ENCODE peak calls at places on chromosome 21, in eight cellular contexts. V is aorta, Y is KBM-7, I is NCI-H2171, X is A172, C is NCI-H446, N is SHP77, Q is NCI-H1436. F is an unnamed sample.

GRCh38 chr21:14548751-14549150 is 2.6 kb upstream of the SAMSN1 start:
- DNase-seq in N (no peak), C (no peak), I (no peak), Q (no peak), V (no peak), Y (peak; percentile 52), X (no peak), F (no peak)

GRCh38 chr21:27424601-27425000 is 457.7 kb upstream of the ADAMTS5 start:
- DNase-seq in Y (no peak), X (no peak), I (no peak), N (no peak), C (no peak), V (no peak), Q (no peak), F (no peak)

GRCh38 chr21:45547211-45547900 is 5.1 kb upstream of the SLC19A1 start:
- DNase-seq in Y (no peak), X (no peak), I (no peak), N (no peak), V (no peak), C (no peak), Q (no peak), F (no peak)

GRCh38 chr21:33478858-33479678 is 706 bp downstream of the TMEM50B start:
- DNase-seq in Q (no peak), I (peak; percentile 26), V (peak; percentile 56), N (no peak), X (peak; percentile 14), Y (peak; percentile 55), C (no peak), F (peak; percentile 13)

GRCh38 chr21:33894736-33895288 is 20.8 kb downstream of the ATP5PO start:
- DNase-seq in N (peak; percentile 94), X (peak; percentile 88), Y (peak; percentile 87), V (peak; percentile 90), C (peak; percentile 72), Q (peak; percentile 76), I (peak; percentile 85), F (peak; percentile 94)

GRCh38 chr21:46211376-46211775 is 17.2 kb downstream of the LSS start:
- DNase-seq in N (no peak), X (no peak), C (no peak), Q (no peak), Y (no peak), I (no peak), V (no peak), F (no peak)

GRCh38 chr21:25557170-25557569 is 50.1 kb downstream of the MRPL39 start:
- DNase-seq in I (no peak), N (no peak), X (peak; percentile 43), V (no peak), Q (no peak), C (no peak), Y (no peak), F (no peak)

GRCh38 chr21:41954654-41955499 is 1.1 kb upstream of the C2CD2 start:
- DNase-seq in V (peak; percentile 38), Y (no peak), C (no peak), N (no peak), I (no peak), X (no peak), Q (no peak), F (no peak)

GRCh38 chr21:34018910-34019309 is 54.5 kb upstream of the MRPS6 start:
- DNase-seq in X (no peak), N (no peak), Q (no peak), C (no peak), I (no peak), Y (no peak), V (no peak), F (no peak)

GRCh38 chr21:36551731-36552457 is 72.0 kb upstream of the CLDN14 start:
- DNase-seq in Q (no peak), Y (no peak), V (no peak), C (no peak), I (no peak), X (peak; percentile 38), N (no peak), F (no peak)

GRCh38 chr21:37565530-37566223 is 199.1 kb downstream of the DYRK1A start:
- DNase-seq in Q (no peak), X (peak; percentile 79), C (no peak), I (no peak), Y (no peak), V (no peak), N (peak; percentile 17), F (no peak)

GRCh38 chr21:44920694-44921604 is at the start of gene ITGB2:
- DNase-seq in Y (peak; percentile 90), I (no peak), N (no peak), X (no peak), Q (no peak), V (peak; percentile 81), C (no peak), F (no peak)

GRCh38 chr21:45909238-45909785 is 72.3 kb upstream of the COL6A1 start:
- DNase-seq in Q (no peak), V (no peak), Y (no peak), X (no peak), I (no peak), N (no peak), C (no peak), F (no peak)

GRCh38 chr21:40696246-40696645 is 150.7 kb downstream of the DSCAM start:
- DNase-seq in V (no peak), I (peak; percentile 7), C (no peak), N (no peak), X (no peak), Q (no peak), Y (no peak), F (no peak)

GRCh38 chr21:40754466-40754865 is 92.5 kb downstream of the DSCAM start:
- DNase-seq in N (no peak), V (no peak), Q (peak; percentile 30), C (no peak), I (no peak), X (no peak), Y (no peak), F (no peak)

GRCh38 chr21:44994016-44994365 is 54.2 kb downstream of the SLX9 start:
- DNase-seq in I (no peak), V (no peak), X (no peak), N (no peak), Q (no peak), Y (no peak), C (no peak), F (peak; percentile 23)

GRCh38 chr21:45363921-45364463 is 41.0 kb upstream of the COL18A1 start:
- DNase-seq in Y (no peak), V (peak; percentile 92), N (no peak), Q (no peak), C (no peak), X (peak; percentile 100), I (no peak), F (no peak)

GRCh38 chr21:42465008-42465878 is 30.8 kb downstream of the RSPH1 start:
- DNase-seq in Y (peak; percentile 89), V (no peak), C (no peak), N (no peak), Q (no peak), I (no peak), X (peak; percentile 38), F (no peak)

GRCh38 chr21:40881767-40882166 is 34.8 kb upstream of the DSCAM start:
- DNase-seq in Y (no peak), X (no peak), Q (no peak), C (no peak), V (no peak), N (no peak), I (no peak), F (no peak)

GRCh38 chr21:37206531-37206930 is 60.6 kb downstream of the VPS26C start:
- DNase-seq in V (no peak), N (no peak), X (no peak), C (no peak), I (no peak), Q (no peak), Y (peak; percentile 14), F (no peak)

GRCh38 chr21:16578912-16579311 is 849.1 kb downstream of the USP25 start:
- DNase-seq in C (no peak), N (no peak), I (no peak), V (no peak), Q (no peak), X (no peak), Y (no peak), F (no peak)

GRCh38 chr21:26715878-26716506 is 129.2 kb downstream of the ADAMTS1 start:
- DNase-seq in N (no peak), Y (peak; percentile 42), X (peak; percentile 73), Q (no peak), C (no peak), I (no peak), V (no peak), F (peak; percentile 51)

GRCh38 chr21:37821791-37822450 is 94.3 kb downstream of the KCNJ6 start:
- DNase-seq in I (peak; percentile 50), Y (no peak), N (no peak), Q (no peak), C (no peak), X (no peak), V (no peak), F (no peak)

GRCh38 chr21:40577285-40578043 is 269.5 kb downstream of the DSCAM start:
- DNase-seq in C (no peak), Y (no peak), N (no peak), V (no peak), X (no peak), I (no peak), Q (no peak), F (no peak)

GRCh38 chr21:18801468-18801867 is 397.9 kb upstream of the TMPRSS15 start:
- DNase-seq in N (no peak), C (no peak), V (no peak), Y (no peak), I (no peak), X (peak; percentile 57), Q (no peak), F (no peak)

GRCh38 chr21:36470294-36470693 is 9.6 kb downstream of the CLDN14 start:
- DNase-seq in Q (no peak), N (no peak), C (no peak), I (no peak), V (no peak), X (peak; percentile 75), Y (no peak), F (no peak)

GRCh38 chr21:44508426-44508710 is 31.6 kb downstream of the KRTAP10-1 start:
- DNase-seq in I (no peak), Q (no peak), X (no peak), N (no peak), V (no peak), Y (no peak), C (no peak), F (no peak)

GRCh38 chr21:36487641-36488307 is 7.9 kb upstream of the CLDN14 start:
- DNase-seq in Y (peak; percentile 47), C (no peak), V (no peak), Q (no peak), N (no peak), I (no peak), X (no peak), F (no peak)

GRCh38 chr21:46065215-46065992 is 32.5 kb upstream of the COL6A2 start:
- DNase-seq in N (no peak), X (no peak), Q (no peak), I (no peak), V (peak; percentile 80), Y (peak; percentile 78), C (no peak), F (no peak)

GRCh38 chr21:42537106-42537742 is 23.6 kb downstream of the SLC37A1 start:
- DNase-seq in C (no peak), Q (no peak), I (no peak), V (no peak), Y (peak; percentile 42), X (no peak), N (no peak), F (no peak)

GRCh38 chr21:24217141-24217540 is 1390.1 kb downstream of the MRPL39 start:
- DNase-seq in Y (no peak), N (no peak), I (no peak), X (no peak), C (no peak), V (no peak), Q (no peak), F (no peak)

GRCh38 chr21:34878501-34878900 is 170.6 kb downstream of the RUNX1 start:
- DNase-seq in Q (no peak), C (no peak), I (no peak), V (no peak), N (peak; percentile 70), X (no peak), Y (no peak), F (no peak)

F was measured in NCI-H1694.